ENCODE peak calls at places on chromosome 6, in nine cellular contexts. W is mesothelial cell of epicardium; Q is immature natural killer cell; F is H7; T is activated effector memory CD4-positive, alpha-beta T cell treated with anti-CD3 and anti-CD28 coated beads, Interleukin-2, amount 50 U/mL, for 16 hours; C is NCI-H1092; O is uterus; V is stromal cell of bone marrow; R is NCI-H510A. A is an unnamed sample.

GRCh38 chr6:101276066-101276465 is 117.4 kb upstream of the GRIK2 start:
- DNase-seq in O (no peak), F (no peak), T (no peak), C (no peak), W (no peak), Q (no peak), R (no peak), V (no peak), A (no peak)

GRCh38 chr6:67535946-67536345 is 1099.1 kb upstream of the ADGRB3 start:
- DNase-seq in V (no peak), W (no peak), C (no peak), F (no peak), R (no peak), O (no peak), T (no peak), Q (no peak), A (no peak)

GRCh38 chr6:1498491-1499113 is 109.2 kb downstream of the FOXF2 start:
- DNase-seq in O (no peak), T (no peak), W (no peak), Q (no peak), F (peak), V (no peak), C (no peak), R (no peak), A (no peak)

GRCh38 chr6:48476257-48476656 is 365.3 kb upstream of the PTCHD4 start:
- DNase-seq in O (no peak), Q (no peak), F (peak), T (no peak), W (no peak), R (no peak), V (no peak), C (no peak), A (no peak)

GRCh38 chr6:34324738-34325444 is 67.6 kb downstream of the NUDT3 start:
- DNase-seq in Q (no peak), C (no peak), T (no peak), V (peak), F (no peak), O (peak), R (peak), W (no peak), A (no peak)

GRCh38 chr6:134724653-134725340 is 225.1 kb downstream of the ALDH8A1 start:
- DNase-seq in Q (no peak), F (no peak), W (no peak), V (no peak), R (no peak), O (no peak), C (no peak), T (no peak), A (no peak)

GRCh38 chr6:6875818-6876470 is 231.8 kb upstream of the RREB1 start:
- DNase-seq in Q (no peak), V (peak), W (no peak), O (no peak), R (no peak), C (no peak), F (no peak), T (no peak), A (no peak)

GRCh38 chr6:123635567-123635966 is 1.2 kb downstream of the TRDN start:
- DNase-seq in C (no peak), F (no peak), R (no peak), V (no peak), T (no peak), W (no peak), Q (no peak), O (no peak), A (no peak)

GRCh38 chr6:17278289-17279061 is 2.7 kb upstream of the RBM24 start:
- DNase-seq in V (no peak), O (no peak), F (no peak), R (no peak), C (no peak), W (no peak), Q (no peak), T (no peak), A (no peak)

GRCh38 chr6:45351667-45352066 is 23.5 kb downstream of the RUNX2 start:
- DNase-seq in V (no peak), C (no peak), T (no peak), O (no peak), R (no peak), F (no peak), Q (no peak), W (no peak), A (no peak)

GRCh38 chr6:46491201-46491788 is at the start of gene RCAN2:
- DNase-seq in Q (peak), C (no peak), W (peak), V (no peak), F (peak), O (peak), T (peak), R (peak), A (peak)

GRCh38 chr6:157392927-157393666 is 12.1 kb downstream of the ZDHHC14 start:
- DNase-seq in O (no peak), Q (no peak), V (no peak), W (no peak), R (no peak), T (no peak), F (no peak), C (no peak), A (no peak)

GRCh38 chr6:145116591-145117178 is 618.6 kb downstream of the EPM2A start:
- DNase-seq in F (no peak), R (no peak), C (no peak), W (no peak), O (no peak), T (no peak), V (no peak), Q (no peak), A (no peak)

GRCh38 chr6:112232845-112233256 is 21.5 kb downstream of the LAMA4 start:
- DNase-seq in V (peak), T (no peak), O (no peak), R (no peak), F (no peak), W (no peak), C (no peak), Q (no peak), A (no peak)

GRCh38 chr6:138357928-138358327 is 19.8 kb upstream of the SMIM28 start:
- DNase-seq in W (no peak), T (no peak), R (no peak), O (no peak), C (no peak), V (no peak), Q (no peak), F (no peak), A (no peak)

GRCh38 chr6:112983741-112984221 is 636.7 kb downstream of the RFPL4B start:
- DNase-seq in W (no peak), R (no peak), F (no peak), C (no peak), O (no peak), V (no peak), Q (no peak), T (no peak), A (no peak)

GRCh38 chr6:37820713-37821069 is 1.2 kb downstream of the ZFAND3 start:
- DNase-seq in O (no peak), C (no peak), T (no peak), W (no peak), F (no peak), R (no peak), Q (peak), V (no peak), A (no peak)

GRCh38 chr6:131197716-131198115 is 62.4 kb downstream of the AKAP7 start:
- DNase-seq in W (no peak), O (no peak), T (no peak), C (no peak), F (no peak), Q (peak), R (no peak), V (no peak), A (no peak)

GRCh38 chr6:124433369-124434064 is 528.7 kb upstream of the RNF217 start:
- DNase-seq in C (peak), V (no peak), W (no peak), Q (no peak), R (peak), T (no peak), O (no peak), F (no peak), A (no peak)

GRCh38 chr6:22067127-22067526 is 229.7 kb downstream of the PRL start:
- DNase-seq in W (no peak), T (no peak), C (no peak), V (no peak), O (no peak), F (no peak), Q (no peak), R (no peak), A (no peak)